ENCODE peak calls at places on chromosomes 12 and 14, in ten cellular contexts. One of them, this sample, is unnamed.

GRCh38 chr14:100332797-100333196 is 9.7 kb downstream of the SLC25A47 start:
- DNase-seq in mesendoderm: no peak
- DNase-seq in A172: no peak
- DNase-seq in choroid plexus epithelial cell: no peak
- DNase-seq in fibroblast of the conjunctiva: no peak
- DNase-seq in C1 segment of cervical spinal cord: no peak
- DNase-seq in progenitor cell of endocrine pancreas: no peak
- DNase-seq in RCC 7860: no peak
- DNase-seq in NCI-H1417: peak
- DNase-seq in AG20443: no peak
- DNase-seq in this sample: no peak

GRCh38 chr14:74207943-74208342 is 31.3 kb upstream of the VSX2 start:
- DNase-seq in mesendoderm: peak
- DNase-seq in A172: no peak
- DNase-seq in choroid plexus epithelial cell: no peak
- DNase-seq in fibroblast of the conjunctiva: no peak
- DNase-seq in C1 segment of cervical spinal cord: no peak
- DNase-seq in progenitor cell of endocrine pancreas: no peak
- DNase-seq in RCC 7860: no peak
- DNase-seq in NCI-H1417: no peak
- DNase-seq in AG20443: no peak
- DNase-seq in this sample: no peak

GRCh38 chr14:21534576-21534975 is 8.4 kb upstream of the SALL2 start:
- DNase-seq in mesendoderm: peak
- DNase-seq in A172: no peak
- DNase-seq in choroid plexus epithelial cell: peak
- DNase-seq in fibroblast of the conjunctiva: no peak
- DNase-seq in C1 segment of cervical spinal cord: no peak
- DNase-seq in progenitor cell of endocrine pancreas: no peak
- DNase-seq in RCC 7860: no peak
- DNase-seq in NCI-H1417: no peak
- DNase-seq in AG20443: no peak
- DNase-seq in this sample: no peak

GRCh38 chr12:14396071-14396470 is 30.6 kb downstream of the ATF7IP start:
- DNase-seq in mesendoderm: no peak
- DNase-seq in A172: no peak
- DNase-seq in choroid plexus epithelial cell: peak
- DNase-seq in fibroblast of the conjunctiva: no peak
- DNase-seq in C1 segment of cervical spinal cord: no peak
- DNase-seq in progenitor cell of endocrine pancreas: no peak
- DNase-seq in RCC 7860: no peak
- DNase-seq in NCI-H1417: no peak
- DNase-seq in AG20443: no peak
- DNase-seq in this sample: no peak

GRCh38 chr14:68283378-68284123 is 464.0 kb downstream of the RAD51B start:
- DNase-seq in mesendoderm: no peak
- DNase-seq in A172: no peak
- DNase-seq in choroid plexus epithelial cell: no peak
- DNase-seq in fibroblast of the conjunctiva: no peak
- DNase-seq in C1 segment of cervical spinal cord: no peak
- DNase-seq in progenitor cell of endocrine pancreas: no peak
- DNase-seq in RCC 7860: peak
- DNase-seq in NCI-H1417: no peak
- DNase-seq in AG20443: no peak
- DNase-seq in this sample: peak

GRCh38 chr12:6393109-6393508 is 9.1 kb downstream of the LTBR start:
- DNase-seq in mesendoderm: no peak
- DNase-seq in A172: no peak
- DNase-seq in choroid plexus epithelial cell: no peak
- DNase-seq in fibroblast of the conjunctiva: no peak
- DNase-seq in C1 segment of cervical spinal cord: no peak
- DNase-seq in progenitor cell of endocrine pancreas: no peak
- DNase-seq in RCC 7860: no peak
- DNase-seq in NCI-H1417: no peak
- DNase-seq in AG20443: no peak
- DNase-seq in this sample: no peak

GRCh38 chr12:79645235-79645630 is 45.5 kb downstream of the PAWR start:
- DNase-seq in mesendoderm: no peak
- DNase-seq in A172: no peak
- DNase-seq in choroid plexus epithelial cell: no peak
- DNase-seq in fibroblast of the conjunctiva: no peak
- DNase-seq in C1 segment of cervical spinal cord: no peak
- DNase-seq in progenitor cell of endocrine pancreas: no peak
- DNase-seq in RCC 7860: no peak
- DNase-seq in NCI-H1417: no peak
- DNase-seq in AG20443: no peak
- DNase-seq in this sample: no peak

GRCh38 chr12:48286665-48287064 is 64.1 kb downstream of the ZNF641 start:
- DNase-seq in mesendoderm: peak
- DNase-seq in A172: no peak
- DNase-seq in choroid plexus epithelial cell: peak
- DNase-seq in fibroblast of the conjunctiva: no peak
- DNase-seq in C1 segment of cervical spinal cord: no peak
- DNase-seq in progenitor cell of endocrine pancreas: no peak
- DNase-seq in RCC 7860: no peak
- DNase-seq in NCI-H1417: no peak
- DNase-seq in AG20443: no peak
- DNase-seq in this sample: no peak

GRCh38 chr12:116698131-116698495 is 39.8 kb downstream of the SPRING1 start:
- DNase-seq in mesendoderm: no peak
- DNase-seq in A172: no peak
- DNase-seq in choroid plexus epithelial cell: no peak
- DNase-seq in fibroblast of the conjunctiva: no peak
- DNase-seq in C1 segment of cervical spinal cord: no peak
- DNase-seq in progenitor cell of endocrine pancreas: no peak
- DNase-seq in RCC 7860: no peak
- DNase-seq in NCI-H1417: no peak
- DNase-seq in AG20443: no peak
- DNase-seq in this sample: no peak

GRCh38 chr14:20624495-20625070 is 16.9 kb downstream of the OR6S1 start:
- DNase-seq in mesendoderm: peak
- DNase-seq in A172: no peak
- DNase-seq in choroid plexus epithelial cell: peak
- DNase-seq in fibroblast of the conjunctiva: peak
- DNase-seq in C1 segment of cervical spinal cord: no peak
- DNase-seq in progenitor cell of endocrine pancreas: no peak
- DNase-seq in RCC 7860: no peak
- DNase-seq in NCI-H1417: no peak
- DNase-seq in AG20443: peak
- DNase-seq in this sample: peak

GRCh38 chr12:3293446-3294161 is 197.4 kb upstream of the PRMT8 start:
- DNase-seq in mesendoderm: peak
- DNase-seq in A172: peak
- DNase-seq in choroid plexus epithelial cell: peak
- DNase-seq in fibroblast of the conjunctiva: no peak
- DNase-seq in C1 segment of cervical spinal cord: no peak
- DNase-seq in progenitor cell of endocrine pancreas: no peak
- DNase-seq in RCC 7860: peak
- DNase-seq in NCI-H1417: no peak
- DNase-seq in AG20443: peak
- DNase-seq in this sample: peak

GRCh38 chr14:51877807-51878206 is 17.4 kb downstream of the GNG2 start:
- DNase-seq in mesendoderm: peak
- DNase-seq in A172: no peak
- DNase-seq in choroid plexus epithelial cell: no peak
- DNase-seq in fibroblast of the conjunctiva: no peak
- DNase-seq in C1 segment of cervical spinal cord: no peak
- DNase-seq in progenitor cell of endocrine pancreas: no peak
- DNase-seq in RCC 7860: no peak
- DNase-seq in NCI-H1417: no peak
- DNase-seq in AG20443: no peak
- DNase-seq in this sample: no peak

GRCh38 chr14:26414933-26415332 is 182.9 kb downstream of the NOVA1 start:
- DNase-seq in mesendoderm: no peak
- DNase-seq in A172: no peak
- DNase-seq in choroid plexus epithelial cell: no peak
- DNase-seq in fibroblast of the conjunctiva: no peak
- DNase-seq in C1 segment of cervical spinal cord: no peak
- DNase-seq in progenitor cell of endocrine pancreas: no peak
- DNase-seq in RCC 7860: no peak
- DNase-seq in NCI-H1417: no peak
- DNase-seq in AG20443: no peak
- DNase-seq in this sample: no peak

GRCh38 chr14:96189288-96189711 is 15.3 kb upstream of the BDKRB2 start:
- DNase-seq in mesendoderm: no peak
- DNase-seq in A172: no peak
- DNase-seq in choroid plexus epithelial cell: peak
- DNase-seq in fibroblast of the conjunctiva: peak
- DNase-seq in C1 segment of cervical spinal cord: no peak
- DNase-seq in progenitor cell of endocrine pancreas: no peak
- DNase-seq in RCC 7860: no peak
- DNase-seq in NCI-H1417: no peak
- DNase-seq in AG20443: peak
- DNase-seq in this sample: peak

GRCh38 chr14:52692248-52692962 is 3.0 kb downstream of the ERO1A start:
- DNase-seq in mesendoderm: no peak
- DNase-seq in A172: no peak
- DNase-seq in choroid plexus epithelial cell: peak
- DNase-seq in fibroblast of the conjunctiva: peak
- DNase-seq in C1 segment of cervical spinal cord: no peak
- DNase-seq in progenitor cell of endocrine pancreas: no peak
- DNase-seq in RCC 7860: no peak
- DNase-seq in NCI-H1417: no peak
- DNase-seq in AG20443: peak
- DNase-seq in this sample: no peak